ENCODE peak calls at places on chromosome 15, in six cellular contexts. Z is HTR-8/SVneo; O is activated CD4-positive, alpha-beta T cell treated with anti-CD3 and anti-CD28 coated beads, Interleukin-2, amount 50 U/mL, for 24 hours; H is NCI-H1105; M is T-helper 17 cell; J is stimulated activated CD8-positive, alpha-beta memory T cell treated with anti-CD3 and anti-CD28 coated beads, Interleukin-4, amount 100 ng/mL, for 48 hours. R is an unnamed sample.

GRCh38 chr15:33126559-33127290 is 67.8 kb downstream of the FMN1 start:
- DNase-seq in Z (peak), O (peak), H (peak), M (peak), J (peak), R (no peak)

GRCh38 chr15:74613953-74614743 is 1.5 kb upstream of the CLK3 start:
- DNase-seq in Z (peak), O (no peak), H (no peak), M (no peak), J (no peak), R (no peak)

GRCh38 chr15:29322407-29322806 is 52.8 kb upstream of the NSMCE3 start:
- DNase-seq in Z (no peak), O (no peak), H (no peak), M (no peak), J (no peak), R (no peak)

GRCh38 chr15:57861039-57861638 is 154.6 kb downstream of the POLR2M start:
- DNase-seq in Z (peak), O (peak), H (peak), M (no peak), J (no peak), R (no peak)

GRCh38 chr15:62648954-62649353 is 393.6 kb upstream of the TPM1 start:
- DNase-seq in Z (no peak), O (no peak), H (no peak), M (no peak), J (no peak), R (no peak)

GRCh38 chr15:25450163-25450562 is 11.3 kb upstream of the UBE3A start:
- DNase-seq in Z (no peak), O (no peak), H (no peak), M (no peak), J (no peak), R (no peak)

GRCh38 chr15:45919806-45920205 is 285.0 kb downstream of the SQOR start:
- DNase-seq in Z (peak), O (no peak), H (no peak), M (no peak), J (no peak), R (no peak)

GRCh38 chr15:85477730-85478129 is 97.3 kb downstream of the AKAP13 start:
- DNase-seq in Z (peak), O (no peak), H (no peak), M (no peak), J (no peak), R (no peak)

GRCh38 chr15:67833504-67834248 is 6.2 kb downstream of the RNU6-1 start:
- DNase-seq in Z (no peak), O (no peak), H (no peak), M (no peak), J (peak), R (no peak)

GRCh38 chr15:76799760-76800159 is 105.4 kb downstream of the SCAPER start:
- DNase-seq in Z (peak), O (no peak), H (no peak), M (no peak), J (no peak), R (no peak)

GRCh38 chr15:91413142-91413541 is 313.1 kb downstream of the SV2B start:
- DNase-seq in Z (no peak), O (no peak), H (no peak), M (no peak), J (no peak), R (no peak)

GRCh38 chr15:99384992-99385669 is 133.8 kb downstream of the LRRC28 start:
- DNase-seq in Z (no peak), O (no peak), H (no peak), M (no peak), J (no peak), R (no peak)

GRCh38 chr15:61994216-61994615 is 66.0 kb downstream of the VPS13C start:
- DNase-seq in Z (no peak), O (no peak), H (no peak), M (no peak), J (no peak), R (no peak)

GRCh38 chr15:80093854-80094418 is 34.5 kb downstream of the ZFAND6 start:
- DNase-seq in Z (no peak), O (no peak), H (no peak), M (no peak), J (peak), R (no peak)

GRCh38 chr15:98025237-98025636 is 64.7 kb downstream of the ARRDC4 start:
- DNase-seq in Z (peak), O (no peak), H (no peak), M (no peak), J (no peak), R (no peak)

GRCh38 chr15:28960979-28961378 is 75.2 kb downstream of the APBA2 start:
- DNase-seq in Z (peak), O (no peak), H (no peak), M (no peak), J (no peak), R (no peak)

GRCh38 chr15:80766275-80766674 is 12.9 kb upstream of the CEMIP start:
- DNase-seq in Z (no peak), O (no peak), H (no peak), M (no peak), J (no peak), R (no peak)

GRCh38 chr15:72685301-72685924 is 569 bp downstream of the HIGD2B start:
- DNase-seq in Z (no peak), O (no peak), H (no peak), M (no peak), J (peak), R (no peak)

GRCh38 chr15:26634319-26634718 is 138.5 kb downstream of the GABRB3 start:
- DNase-seq in Z (no peak), O (no peak), H (peak), M (no peak), J (no peak), R (no peak)

R was measured in activated CD4-positive, CD25-positive, alpha-beta regulatory T cell treated with anti-CD3 and anti-CD28 coated beads, Interleukin-2, amount 50 U/mL, for 72 hours.